ENCODE peak calls at places on chromosomes 3 and 15, in six cellular contexts. U is neural crest cell, G is MCF 10A, Y is progenitor cell of endocrine pancreas, W is nephron progenitor cell, X is glutamatergic neuron. F is an unnamed sample.
A peak's percentile ranks its signal among the peaks of the same experiment; 100 is the strongest.

GRCh38 chr15:100740105-100740504 is 137.7 kb downstream of the ASB7 start:
- DNase-seq in U (no peak), G (no peak), Y (no peak), W (no peak), X (no peak), F (no peak)

GRCh38 chr3:40939113-40940070 is 259.9 kb upstream of the CTNNB1 start:
- DNase-seq in G (peak; percentile 22), Y (peak; percentile 31), X (no peak), U (no peak), W (no peak), F (no peak)

GRCh38 chr3:60363817-60364216 is 887.4 kb downstream of the FHIT start:
- DNase-seq in W (no peak), X (no peak), U (no peak), G (no peak), Y (no peak), F (peak; percentile 6)

GRCh38 chr3:4983739-4984510 is 4.7 kb downstream of the BHLHE40 start:
- DNase-seq in W (no peak), Y (no peak), U (no peak), G (peak; percentile 88), X (no peak), F (peak; percentile 83)

GRCh38 chr15:49225572-49226281 is 55.7 kb downstream of the GALK2 start:
- DNase-seq in X (peak; percentile 62), U (peak; percentile 18), G (peak; percentile 59), W (peak; percentile 30), Y (no peak), F (no peak)

GRCh38 chr3:172313671-172314070 is 134.6 kb downstream of the GHSR start:
- DNase-seq in X (no peak), W (no peak), G (no peak), U (no peak), Y (no peak), F (no peak)

GRCh38 chr3:175743733-175744400 is 884.7 kb downstream of the NAALADL2 start:
- DNase-seq in W (no peak), G (peak; percentile 49), X (no peak), Y (no peak), U (no peak), F (no peak)

GRCh38 chr3:107236661-107237375 is 140.4 kb upstream of the CCDC54 start:
- DNase-seq in U (no peak), G (peak; percentile 76), Y (no peak), W (no peak), X (no peak), F (no peak)

GRCh38 chr3:194561306-194561974 is 71.8 kb downstream of the TMEM44 start:
- DNase-seq in U (no peak), W (no peak), X (no peak), Y (no peak), G (no peak), F (no peak)

GRCh38 chr15:68298882-68299381 is 21.4 kb downstream of the FEM1B start:
- DNase-seq in X (no peak), U (no peak), Y (no peak), G (no peak), W (no peak), F (peak; percentile 36)

GRCh38 chr3:115975353-115975752 is 352.0 kb downstream of the GAP43 start:
- DNase-seq in W (no peak), Y (no peak), X (no peak), G (peak; percentile 48), U (no peak), F (no peak)

GRCh38 chr3:32816439-32817194 is 1.2 kb upstream of the TRIM71 start:
- DNase-seq in Y (peak; percentile 59), W (peak; percentile 83), X (peak; percentile 92), U (peak; percentile 71), G (no peak), F (peak; percentile 41)

GRCh38 chr3:73508330-73508954 is 116.3 kb downstream of the PDZRN3 start:
- DNase-seq in W (peak; percentile 55), Y (no peak), X (peak; percentile 51), G (peak; percentile 72), U (peak; percentile 46), F (peak; percentile 46)

GRCh38 chr3:195256639-195257453 is 14.1 kb downstream of the XXYLT1 start:
- DNase-seq in G (no peak), U (no peak), W (no peak), Y (no peak), X (no peak), F (no peak)

GRCh38 chr3:83251490-83251889 is 1490.0 kb upstream of the GBE1 start:
- DNase-seq in X (no peak), G (no peak), Y (no peak), W (no peak), U (no peak), F (no peak)

GRCh38 chr15:29924750-29925149 is 102.5 kb upstream of the TJP1 start:
- DNase-seq in W (peak; percentile 45), G (no peak), U (no peak), X (no peak), Y (peak; percentile 48), F (no peak)

GRCh38 chr3:186815490-186815889 is 9.2 kb upstream of the RFC4 start:
- DNase-seq in U (no peak), W (no peak), X (no peak), Y (no peak), G (peak; percentile 75), F (no peak)

GRCh38 chr3:71035314-71035713 is 548.2 kb downstream of the FOXP1 start:
- DNase-seq in U (no peak), G (peak; percentile 58), W (no peak), Y (no peak), X (no peak), F (no peak)

GRCh38 chr15:47795864-47796263 is 78.6 kb downstream of the SEMA6D start:
- DNase-seq in W (no peak), X (no peak), G (no peak), U (no peak), Y (no peak), F (no peak)

GRCh38 chr3:45923755-45924154 is 19.5 kb upstream of the CXCR6 start:
- DNase-seq in W (no peak), X (no peak), U (no peak), Y (no peak), G (peak; percentile 23), F (peak; percentile 18)

GRCh38 chr3:72482589-72483249 is 365.5 kb downstream of the SHQ1 start:
- DNase-seq in W (no peak), X (no peak), U (no peak), G (peak; percentile 87), Y (no peak), F (peak; percentile 94)

GRCh38 chr3:57130426-57131209 is 34.5 kb downstream of the IL17RD start:
- DNase-seq in X (peak; percentile 84), G (no peak), W (peak; percentile 78), Y (peak; percentile 30), U (peak; percentile 50), F (peak; percentile 5)

GRCh38 chr3:191070762-191071365 is 128.2 kb upstream of the OSTN start:
- DNase-seq in Y (no peak), G (no peak), U (no peak), X (no peak), W (no peak), F (no peak)

GRCh38 chr3:191068946-191069813 is 129.9 kb upstream of the OSTN start:
- DNase-seq in Y (no peak), U (no peak), X (no peak), W (no peak), G (no peak), F (no peak)

GRCh38 chr3:191066669-191067068 is 132.4 kb upstream of the OSTN start:
- DNase-seq in W (no peak), X (no peak), G (peak; percentile 61), U (no peak), Y (no peak), F (no peak)

GRCh38 chr3:191070201-191070600 is 128.8 kb upstream of the OSTN start:
- DNase-seq in Y (no peak), G (peak; percentile 67), W (no peak), U (no peak), X (no peak), F (no peak)

GRCh38 chr3:191065183-191065805 is 133.7 kb upstream of the OSTN start:
- DNase-seq in U (no peak), X (no peak), W (no peak), G (peak; percentile 30), Y (no peak), F (no peak)
- TF ChIP-seq CTCF in U (no peak), X (no peak), W (no peak), G (no peak), Y (no peak), F (no peak)

GRCh38 chr3:157541506-157542236 is 38.5 kb upstream of the VEPH1 start:
- DNase-seq in Y (no peak), X (no peak), U (no peak), W (no peak), G (no peak), F (no peak)

GRCh38 chr3:157540656-157541055 is 37.4 kb upstream of the VEPH1 start:
- DNase-seq in Y (no peak), W (no peak), U (no peak), G (no peak), X (no peak), F (no peak)

GRCh38 chr3:157544501-157545139 is 41.4 kb upstream of the VEPH1 start:
- DNase-seq in W (no peak), U (no peak), X (no peak), G (no peak), Y (no peak), F (no peak)

GRCh38 chr3:157543491-157544035 is 40.3 kb upstream of the VEPH1 start:
- DNase-seq in Y (no peak), X (no peak), W (no peak), G (no peak), U (no peak), F (no peak)

GRCh38 chr3:157542711-157543485 is 39.7 kb upstream of the VEPH1 start:
- DNase-seq in X (peak; percentile 66), Y (peak; percentile 25), W (peak; percentile 69), U (peak; percentile 34), G (peak; percentile 32), F (no peak)
- TF ChIP-seq CTCF in X (peak; percentile 39), Y (peak; percentile 42), W (no peak), U (peak; percentile 47), G (no peak), F (no peak)

GRCh38 chr3:145780301-145780700 is 380.7 kb downstream of the PLOD2 start:
- DNase-seq in G (no peak), Y (no peak), W (no peak), X (no peak), U (no peak), F (no peak)

GRCh38 chr3:145776782-145777408 is 384.1 kb downstream of the PLOD2 start:
- DNase-seq in U (peak; percentile 61), G (peak; percentile 78), X (peak; percentile 52), Y (peak; percentile 23), W (peak; percentile 54), F (peak; percentile 15)
- TF ChIP-seq CTCF in U (peak; percentile 73), G (peak; percentile 78), X (peak; percentile 91), Y (peak; percentile 70), W (peak; percentile 65), F (peak; percentile 51)

GRCh38 chr3:126986001-126986400 is 3.1 kb downstream of the PLXNA1 start:
- DNase-seq in U (no peak), W (peak; percentile 34), G (no peak), Y (no peak), X (no peak), F (no peak)

GRCh38 chr3:126987129-126987528 is 4.2 kb downstream of the PLXNA1 start:
- DNase-seq in U (no peak), X (no peak), W (no peak), G (no peak), Y (no peak), F (no peak)

GRCh38 chr3:126983653-126984390 is 907 bp downstream of the PLXNA1 start:
- DNase-seq in W (peak; percentile 59), X (peak; percentile 64), Y (peak; percentile 59), G (peak; percentile 34), U (peak; percentile 29), F (peak; percentile 39)

GRCh38 chr3:126984391-126985142 is 1.7 kb downstream of the PLXNA1 start:
- DNase-seq in Y (no peak), W (peak; percentile 26), U (no peak), X (no peak), G (no peak), F (no peak)

GRCh38 chr3:126985143-126985985 is 2.4 kb downstream of the PLXNA1 start:
- DNase-seq in W (peak; percentile 43), G (no peak), Y (no peak), X (peak; percentile 64), U (peak; percentile 14), F (no peak)
- TF ChIP-seq CTCF in W (no peak), G (no peak), Y (no peak), X (no peak), U (no peak), F (no peak)

F was measured in activated CD8-positive, alpha-beta T cell treated with anti-CD3 and anti-CD28 coated beads for 36 hours.